ENCODE peak calls at places on chromosomes 1 and 21, in six cellular contexts. One of them, this sample, is unnamed.

GRCh38 chr1:242784074-242784473 is 259.6 kb upstream of the PLD5 start:
- DNase-seq in SHP77 treated with DMSO at 0.1 percent for 48 hours: no peak
- DNase-seq in adipocyte: no peak
- DNase-seq in CD4-positive, alpha-beta T cell: no peak
- DNase-seq in stimulated activated CD8-positive, alpha-beta memory T cell treated with anti-CD3 and anti-CD28 coated beads, Interleukin-7, amount 100 ng/mL, for 1 hour: no peak
- DNase-seq in DND-41: no peak
- DNase-seq in this sample: no peak

GRCh38 chr1:203508463-203508862 is 14.5 kb downstream of the OPTC start:
- DNase-seq in SHP77 treated with DMSO at 0.1 percent for 48 hours: no peak
- DNase-seq in adipocyte: no peak
- DNase-seq in CD4-positive, alpha-beta T cell: no peak
- DNase-seq in stimulated activated CD8-positive, alpha-beta memory T cell treated with anti-CD3 and anti-CD28 coated beads, Interleukin-7, amount 100 ng/mL, for 1 hour: no peak
- DNase-seq in DND-41: no peak
- DNase-seq in this sample: no peak

GRCh38 chr21:17818158-17819113 is 720 bp downstream of the C21orf91 start:
- DNase-seq in SHP77 treated with DMSO at 0.1 percent for 48 hours: no peak
- DNase-seq in adipocyte: peak; percentile 62
- DNase-seq in CD4-positive, alpha-beta T cell: peak; percentile 32
- DNase-seq in stimulated activated CD8-positive, alpha-beta memory T cell treated with anti-CD3 and anti-CD28 coated beads, Interleukin-7, amount 100 ng/mL, for 1 hour: no peak
- DNase-seq in DND-41: peak; percentile 56
- DNase-seq in this sample: peak; percentile 93

GRCh38 chr1:48943826-48944225 is 167.1 kb upstream of the BEND5 start:
- DNase-seq in SHP77 treated with DMSO at 0.1 percent for 48 hours: no peak
- DNase-seq in adipocyte: no peak
- DNase-seq in CD4-positive, alpha-beta T cell: no peak
- DNase-seq in stimulated activated CD8-positive, alpha-beta memory T cell treated with anti-CD3 and anti-CD28 coated beads, Interleukin-7, amount 100 ng/mL, for 1 hour: no peak
- DNase-seq in DND-41: no peak
- DNase-seq in this sample: no peak

GRCh38 chr1:178645157-178645825 is 79.8 kb upstream of the RALGPS2 start:
- DNase-seq in SHP77 treated with DMSO at 0.1 percent for 48 hours: peak; percentile 25
- DNase-seq in adipocyte: no peak
- DNase-seq in CD4-positive, alpha-beta T cell: no peak
- DNase-seq in stimulated activated CD8-positive, alpha-beta memory T cell treated with anti-CD3 and anti-CD28 coated beads, Interleukin-7, amount 100 ng/mL, for 1 hour: no peak
- DNase-seq in DND-41: no peak
- DNase-seq in this sample: no peak

GRCh38 chr1:10796029-10796944 is at the start of gene CASZ1:
- DNase-seq in SHP77 treated with DMSO at 0.1 percent for 48 hours: peak; percentile 73
- DNase-seq in adipocyte: peak; percentile 94
- DNase-seq in CD4-positive, alpha-beta T cell: no peak
- DNase-seq in stimulated activated CD8-positive, alpha-beta memory T cell treated with anti-CD3 and anti-CD28 coated beads, Interleukin-7, amount 100 ng/mL, for 1 hour: no peak
- DNase-seq in DND-41: no peak
- DNase-seq in this sample: no peak

GRCh38 chr1:193143285-193143684 is 21.5 kb downstream of the CDC73 start:
- DNase-seq in SHP77 treated with DMSO at 0.1 percent for 48 hours: no peak
- DNase-seq in adipocyte: peak; percentile 55
- DNase-seq in CD4-positive, alpha-beta T cell: no peak
- DNase-seq in stimulated activated CD8-positive, alpha-beta memory T cell treated with anti-CD3 and anti-CD28 coated beads, Interleukin-7, amount 100 ng/mL, for 1 hour: no peak
- DNase-seq in DND-41: no peak
- DNase-seq in this sample: no peak

GRCh38 chr1:46446646-46447498 is 42.8 kb upstream of the DMBX1 start:
- DNase-seq in SHP77 treated with DMSO at 0.1 percent for 48 hours: peak; percentile 17
- DNase-seq in adipocyte: peak; percentile 90
- DNase-seq in CD4-positive, alpha-beta T cell: peak; percentile 65
- DNase-seq in stimulated activated CD8-positive, alpha-beta memory T cell treated with anti-CD3 and anti-CD28 coated beads, Interleukin-7, amount 100 ng/mL, for 1 hour: peak; percentile 67
- DNase-seq in DND-41: peak; percentile 73
- DNase-seq in this sample: peak; percentile 89

GRCh38 chr21:18275740-18276139 is 31.1 kb downstream of the CHODL start:
- DNase-seq in SHP77 treated with DMSO at 0.1 percent for 48 hours: no peak
- DNase-seq in adipocyte: no peak
- DNase-seq in CD4-positive, alpha-beta T cell: no peak
- DNase-seq in stimulated activated CD8-positive, alpha-beta memory T cell treated with anti-CD3 and anti-CD28 coated beads, Interleukin-7, amount 100 ng/mL, for 1 hour: no peak
- DNase-seq in DND-41: no peak
- DNase-seq in this sample: no peak

GRCh38 chr1:24294757-24295371 is 24.3 kb upstream of the GRHL3 start:
- DNase-seq in SHP77 treated with DMSO at 0.1 percent for 48 hours: no peak
- DNase-seq in adipocyte: no peak
- DNase-seq in CD4-positive, alpha-beta T cell: no peak
- DNase-seq in stimulated activated CD8-positive, alpha-beta memory T cell treated with anti-CD3 and anti-CD28 coated beads, Interleukin-7, amount 100 ng/mL, for 1 hour: no peak
- DNase-seq in DND-41: no peak
- DNase-seq in this sample: no peak

GRCh38 chr1:202216691-202217090 is 23.1 kb downstream of the LGR6 start:
- DNase-seq in SHP77 treated with DMSO at 0.1 percent for 48 hours: no peak
- DNase-seq in adipocyte: no peak
- DNase-seq in CD4-positive, alpha-beta T cell: no peak
- DNase-seq in stimulated activated CD8-positive, alpha-beta memory T cell treated with anti-CD3 and anti-CD28 coated beads, Interleukin-7, amount 100 ng/mL, for 1 hour: no peak
- DNase-seq in DND-41: no peak
- DNase-seq in this sample: no peak

GRCh38 chr1:57406428-57406827 is 17.4 kb downstream of the DAB1 start:
- DNase-seq in SHP77 treated with DMSO at 0.1 percent for 48 hours: no peak
- DNase-seq in adipocyte: no peak
- DNase-seq in CD4-positive, alpha-beta T cell: no peak
- DNase-seq in stimulated activated CD8-positive, alpha-beta memory T cell treated with anti-CD3 and anti-CD28 coated beads, Interleukin-7, amount 100 ng/mL, for 1 hour: no peak
- DNase-seq in DND-41: no peak
- DNase-seq in this sample: no peak

GRCh38 chr1:154499446-154499845 is 2.6 kb upstream of the TDRD10 start:
- DNase-seq in SHP77 treated with DMSO at 0.1 percent for 48 hours: no peak
- DNase-seq in adipocyte: no peak
- DNase-seq in CD4-positive, alpha-beta T cell: no peak
- DNase-seq in stimulated activated CD8-positive, alpha-beta memory T cell treated with anti-CD3 and anti-CD28 coated beads, Interleukin-7, amount 100 ng/mL, for 1 hour: no peak
- DNase-seq in DND-41: no peak
- DNase-seq in this sample: no peak

GRCh38 chr1:226121587-226122400 is 59.3 kb downstream of the H3-3A start:
- DNase-seq in SHP77 treated with DMSO at 0.1 percent for 48 hours: no peak
- DNase-seq in adipocyte: peak; percentile 81
- DNase-seq in CD4-positive, alpha-beta T cell: peak; percentile 67
- DNase-seq in stimulated activated CD8-positive, alpha-beta memory T cell treated with anti-CD3 and anti-CD28 coated beads, Interleukin-7, amount 100 ng/mL, for 1 hour: peak; percentile 48
- DNase-seq in DND-41: peak; percentile 80
- DNase-seq in this sample: peak; percentile 95

GRCh38 chr1:95223110-95223509 is 10.9 kb upstream of the RWDD3 start:
- DNase-seq in SHP77 treated with DMSO at 0.1 percent for 48 hours: no peak
- DNase-seq in adipocyte: peak; percentile 63
- DNase-seq in CD4-positive, alpha-beta T cell: no peak
- DNase-seq in stimulated activated CD8-positive, alpha-beta memory T cell treated with anti-CD3 and anti-CD28 coated beads, Interleukin-7, amount 100 ng/mL, for 1 hour: no peak
- DNase-seq in DND-41: no peak
- DNase-seq in this sample: no peak

GRCh38 chr21:44529503-44530125 is 10.4 kb downstream of the KRTAP10-1 start:
- DNase-seq in SHP77 treated with DMSO at 0.1 percent for 48 hours: no peak
- DNase-seq in adipocyte: no peak
- DNase-seq in CD4-positive, alpha-beta T cell: no peak
- DNase-seq in stimulated activated CD8-positive, alpha-beta memory T cell treated with anti-CD3 and anti-CD28 coated beads, Interleukin-7, amount 100 ng/mL, for 1 hour: no peak
- DNase-seq in DND-41: no peak
- DNase-seq in this sample: peak; percentile 66

GRCh38 chr1:247295274-247295684 is 36.4 kb downstream of the ZNF496 start:
- DNase-seq in SHP77 treated with DMSO at 0.1 percent for 48 hours: no peak
- DNase-seq in adipocyte: no peak
- DNase-seq in CD4-positive, alpha-beta T cell: no peak
- DNase-seq in stimulated activated CD8-positive, alpha-beta memory T cell treated with anti-CD3 and anti-CD28 coated beads, Interleukin-7, amount 100 ng/mL, for 1 hour: no peak
- DNase-seq in DND-41: no peak
- DNase-seq in this sample: no peak

GRCh38 chr1:178168535-178168934 is 74.6 kb downstream of the RASAL2 start:
- DNase-seq in SHP77 treated with DMSO at 0.1 percent for 48 hours: no peak
- DNase-seq in adipocyte: peak; percentile 49
- DNase-seq in CD4-positive, alpha-beta T cell: no peak
- DNase-seq in stimulated activated CD8-positive, alpha-beta memory T cell treated with anti-CD3 and anti-CD28 coated beads, Interleukin-7, amount 100 ng/mL, for 1 hour: no peak
- DNase-seq in DND-41: no peak
- DNase-seq in this sample: no peak